ENCODE peak calls at places on chromosome X, in eight cellular contexts. One of them, this sample, is unnamed.

GRCh38 chrX:110282922-110283321 is 35.0 kb downstream of the AMMECR1 start:
- DNase-seq in GM23248: no peak
- DNase-seq in colonic mucosa: no peak
- DNase-seq in naive thymus-derived CD4-positive, alpha-beta T cell: no peak
- DNase-seq in H9: no peak
- DNase-seq in IMR-90: no peak
- DNase-seq in hepatocyte: no peak
- DNase-seq in Peyer's patch: no peak
- DNase-seq in this sample: no peak

GRCh38 chrX:74449937-74450330 is 28.6 kb downstream of the SLC16A2 start:
- DNase-seq in GM23248: peak; percentile 81
- DNase-seq in colonic mucosa: no peak
- DNase-seq in naive thymus-derived CD4-positive, alpha-beta T cell: no peak
- DNase-seq in H9: no peak
- DNase-seq in IMR-90: peak; percentile 68
- DNase-seq in hepatocyte: no peak
- DNase-seq in Peyer's patch: no peak
- DNase-seq in this sample: peak; percentile 29

GRCh38 chrX:131739823-131740222 is 195.9 kb downstream of the OR13H1 start:
- DNase-seq in GM23248: no peak
- DNase-seq in colonic mucosa: no peak
- DNase-seq in naive thymus-derived CD4-positive, alpha-beta T cell: no peak
- DNase-seq in H9: no peak
- DNase-seq in IMR-90: no peak
- DNase-seq in hepatocyte: no peak
- DNase-seq in Peyer's patch: no peak
- DNase-seq in this sample: no peak

GRCh38 chrX:3815896-3816664 is 102.6 kb upstream of the PRKX start:
- DNase-seq in GM23248: peak; percentile 54
- DNase-seq in colonic mucosa: peak; percentile 71
- DNase-seq in naive thymus-derived CD4-positive, alpha-beta T cell: peak; percentile 45
- DNase-seq in H9: peak; percentile 58
- DNase-seq in IMR-90: peak; percentile 12
- DNase-seq in hepatocyte: peak; percentile 65
- DNase-seq in Peyer's patch: peak; percentile 47
- DNase-seq in this sample: peak; percentile 58

GRCh38 chrX:113384628-113385027 is 544.0 kb upstream of the AMOT start:
- DNase-seq in GM23248: peak; percentile 85
- DNase-seq in colonic mucosa: no peak
- DNase-seq in naive thymus-derived CD4-positive, alpha-beta T cell: no peak
- DNase-seq in H9: no peak
- DNase-seq in IMR-90: peak; percentile 41
- DNase-seq in hepatocyte: peak; percentile 37
- DNase-seq in Peyer's patch: no peak
- DNase-seq in this sample: peak; percentile 88

GRCh38 chrX:47634871-47635575 is 5.3 kb upstream of the CFP start:
- DNase-seq in GM23248: no peak
- DNase-seq in colonic mucosa: no peak
- DNase-seq in naive thymus-derived CD4-positive, alpha-beta T cell: no peak
- DNase-seq in H9: no peak
- DNase-seq in IMR-90: no peak
- DNase-seq in hepatocyte: no peak
- DNase-seq in Peyer's patch: no peak
- DNase-seq in this sample: no peak

GRCh38 chrX:76850851-76851250 is 423.3 kb downstream of the MAGEE1 start:
- DNase-seq in GM23248: peak; percentile 0
- DNase-seq in colonic mucosa: no peak
- DNase-seq in naive thymus-derived CD4-positive, alpha-beta T cell: no peak
- DNase-seq in H9: peak; percentile 31
- DNase-seq in IMR-90: no peak
- DNase-seq in hepatocyte: no peak
- DNase-seq in Peyer's patch: no peak
- DNase-seq in this sample: no peak

GRCh38 chrX:149531599-149531998 is 9.2 kb upstream of the EOLA1 start:
- DNase-seq in GM23248: no peak
- DNase-seq in colonic mucosa: no peak
- DNase-seq in naive thymus-derived CD4-positive, alpha-beta T cell: no peak
- DNase-seq in H9: no peak
- DNase-seq in IMR-90: no peak
- DNase-seq in hepatocyte: no peak
- DNase-seq in Peyer's patch: no peak
- DNase-seq in this sample: no peak

GRCh38 chrX:110442631-110443030 is 84.0 kb downstream of the RTL9 start:
- DNase-seq in GM23248: peak; percentile 56
- DNase-seq in colonic mucosa: no peak
- DNase-seq in naive thymus-derived CD4-positive, alpha-beta T cell: no peak
- DNase-seq in H9: peak; percentile 71
- DNase-seq in IMR-90: peak; percentile 11
- DNase-seq in hepatocyte: peak; percentile 37
- DNase-seq in Peyer's patch: no peak
- DNase-seq in this sample: no peak

GRCh38 chrX:103688949-103689348 is 2.5 kb upstream of the MORF4L2 start:
- DNase-seq in GM23248: peak; percentile 66
- DNase-seq in colonic mucosa: no peak
- DNase-seq in naive thymus-derived CD4-positive, alpha-beta T cell: peak; percentile 32
- DNase-seq in H9: no peak
- DNase-seq in IMR-90: peak; percentile 44
- DNase-seq in hepatocyte: peak; percentile 78
- DNase-seq in Peyer's patch: no peak
- DNase-seq in this sample: peak; percentile 72

GRCh38 chrX:136310411-136310810 is 9.6 kb downstream of the ADGRG4 start:
- DNase-seq in GM23248: peak; percentile 51
- DNase-seq in colonic mucosa: no peak
- DNase-seq in naive thymus-derived CD4-positive, alpha-beta T cell: no peak
- DNase-seq in H9: no peak
- DNase-seq in IMR-90: peak; percentile 1
- DNase-seq in hepatocyte: no peak
- DNase-seq in Peyer's patch: no peak
- DNase-seq in this sample: no peak

GRCh38 chrX:74579597-74580209 is 34.7 kb downstream of the RLIM start:
- DNase-seq in GM23248: peak; percentile 38
- DNase-seq in colonic mucosa: no peak
- DNase-seq in naive thymus-derived CD4-positive, alpha-beta T cell: no peak
- DNase-seq in H9: no peak
- DNase-seq in IMR-90: peak; percentile 14
- DNase-seq in hepatocyte: no peak
- DNase-seq in Peyer's patch: no peak
- DNase-seq in this sample: peak; percentile 66

GRCh38 chrX:7586126-7586525 is 256.8 kb upstream of the VCX start:
- DNase-seq in GM23248: peak; percentile 62
- DNase-seq in colonic mucosa: no peak
- DNase-seq in naive thymus-derived CD4-positive, alpha-beta T cell: no peak
- DNase-seq in H9: no peak
- DNase-seq in IMR-90: peak; percentile 35
- DNase-seq in hepatocyte: peak; percentile 27
- DNase-seq in Peyer's patch: no peak
- DNase-seq in this sample: peak; percentile 64

GRCh38 chrX:70166601-70167590 is 10.4 kb upstream of the DGAT2L6 start:
- DNase-seq in GM23248: peak; percentile 75
- DNase-seq in colonic mucosa: no peak
- DNase-seq in naive thymus-derived CD4-positive, alpha-beta T cell: no peak
- DNase-seq in H9: no peak
- DNase-seq in IMR-90: peak; percentile 83
- DNase-seq in hepatocyte: no peak
- DNase-seq in Peyer's patch: no peak
- DNase-seq in this sample: peak; percentile 39

GRCh38 chrX:118975831-118976598 is 1.6 kb downstream of the LONRF3 start:
- DNase-seq in GM23248: peak; percentile 50
- DNase-seq in colonic mucosa: peak; percentile 65
- DNase-seq in naive thymus-derived CD4-positive, alpha-beta T cell: peak; percentile 24
- DNase-seq in H9: no peak
- DNase-seq in IMR-90: peak; percentile 3
- DNase-seq in hepatocyte: peak; percentile 80
- DNase-seq in Peyer's patch: peak; percentile 30
- DNase-seq in this sample: peak; percentile 46

GRCh38 chrX:15382809-15383208 is 1.4 kb downstream of the VEGFD start:
- DNase-seq in GM23248: no peak
- DNase-seq in colonic mucosa: no peak
- DNase-seq in naive thymus-derived CD4-positive, alpha-beta T cell: no peak
- DNase-seq in H9: no peak
- DNase-seq in IMR-90: no peak
- DNase-seq in hepatocyte: no peak
- DNase-seq in Peyer's patch: no peak
- DNase-seq in this sample: no peak

GRCh38 chrX:136835761-136836160 is 44.8 kb downstream of the RBMX start:
- DNase-seq in GM23248: no peak
- DNase-seq in colonic mucosa: no peak
- DNase-seq in naive thymus-derived CD4-positive, alpha-beta T cell: no peak
- DNase-seq in H9: no peak
- DNase-seq in IMR-90: no peak
- DNase-seq in hepatocyte: no peak
- DNase-seq in Peyer's patch: no peak
- DNase-seq in this sample: no peak

GRCh38 chrX:141989134-141989533 is 85.4 kb downstream of the MAGEC1 start:
- DNase-seq in GM23248: no peak
- DNase-seq in colonic mucosa: no peak
- DNase-seq in naive thymus-derived CD4-positive, alpha-beta T cell: no peak
- DNase-seq in H9: no peak
- DNase-seq in IMR-90: no peak
- DNase-seq in hepatocyte: no peak
- DNase-seq in Peyer's patch: no peak
- DNase-seq in this sample: no peak

GRCh38 chrX:68842781-68843581 is 14.2 kb downstream of the EFNB1 start:
- DNase-seq in GM23248: no peak
- DNase-seq in colonic mucosa: peak; percentile 64
- DNase-seq in naive thymus-derived CD4-positive, alpha-beta T cell: no peak
- DNase-seq in H9: no peak
- DNase-seq in IMR-90: peak; percentile 19
- DNase-seq in hepatocyte: no peak
- DNase-seq in Peyer's patch: no peak
- DNase-seq in this sample: peak; percentile 6

GRCh38 chrX:148537556-148538182 is 37.3 kb downstream of the AFF2 start:
- DNase-seq in GM23248: no peak
- DNase-seq in colonic mucosa: no peak
- DNase-seq in naive thymus-derived CD4-positive, alpha-beta T cell: no peak
- DNase-seq in H9: no peak
- DNase-seq in IMR-90: no peak
- DNase-seq in hepatocyte: no peak
- DNase-seq in Peyer's patch: no peak
- DNase-seq in this sample: no peak

DNA sequence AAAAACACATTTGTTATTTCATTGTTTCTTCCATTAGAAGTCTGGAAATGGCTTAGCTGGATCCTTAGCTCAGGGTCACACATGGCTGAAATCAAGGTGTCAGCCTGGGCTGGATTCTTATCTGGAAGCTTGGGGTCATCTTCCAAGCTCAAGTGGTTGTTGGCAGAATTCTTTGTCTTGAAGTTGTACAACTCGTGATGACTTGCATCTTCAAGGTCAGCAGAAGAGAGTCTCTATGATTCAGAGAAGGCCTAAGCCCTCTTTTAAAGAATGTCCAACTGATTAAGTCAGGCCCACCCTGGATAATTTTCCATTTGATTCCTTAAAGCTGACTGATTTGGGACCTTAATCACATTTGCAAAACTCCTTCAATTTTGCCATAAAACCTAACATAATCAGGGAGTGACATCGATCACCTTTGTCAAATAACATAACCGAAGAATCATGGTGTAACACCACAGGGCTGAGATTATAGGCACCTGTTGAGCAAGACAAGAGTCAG is 22.1 kb downstream of the TMSB4X start:
- DNase-seq in GM23248: no peak
- DNase-seq in colonic mucosa: no peak
- DNase-seq in naive thymus-derived CD4-positive, alpha-beta T cell: no peak
- DNase-seq in H9: no peak
- DNase-seq in IMR-90: no peak
- DNase-seq in hepatocyte: no peak
- DNase-seq in Peyer's patch: no peak
- DNase-seq in this sample: no peak
- H3K4me1 ChIP-seq in GM23248: no peaks in the 10 kb centered on the region
- H3K4me1 ChIP-seq in colonic mucosa: no peaks in the 10 kb centered on the region
- H3K4me1 ChIP-seq in naive thymus-derived CD4-positive, alpha-beta T cell: peaks cover 50% of the 10 kb centered on the region
- H3K4me1 ChIP-seq in H9: peaks cover 2% of the 10 kb centered on the region
- H3K4me1 ChIP-seq in IMR-90: no peaks in the 10 kb centered on the region
- H3K4me1 ChIP-seq in hepatocyte: peaks cover 54% of the 10 kb centered on the region
- H3K4me1 ChIP-seq in Peyer's patch: peaks cover 17% of the 10 kb centered on the region
- H3K4me1 ChIP-seq in this sample: peaks cover 4% of the 10 kb centered on the region

DNA sequence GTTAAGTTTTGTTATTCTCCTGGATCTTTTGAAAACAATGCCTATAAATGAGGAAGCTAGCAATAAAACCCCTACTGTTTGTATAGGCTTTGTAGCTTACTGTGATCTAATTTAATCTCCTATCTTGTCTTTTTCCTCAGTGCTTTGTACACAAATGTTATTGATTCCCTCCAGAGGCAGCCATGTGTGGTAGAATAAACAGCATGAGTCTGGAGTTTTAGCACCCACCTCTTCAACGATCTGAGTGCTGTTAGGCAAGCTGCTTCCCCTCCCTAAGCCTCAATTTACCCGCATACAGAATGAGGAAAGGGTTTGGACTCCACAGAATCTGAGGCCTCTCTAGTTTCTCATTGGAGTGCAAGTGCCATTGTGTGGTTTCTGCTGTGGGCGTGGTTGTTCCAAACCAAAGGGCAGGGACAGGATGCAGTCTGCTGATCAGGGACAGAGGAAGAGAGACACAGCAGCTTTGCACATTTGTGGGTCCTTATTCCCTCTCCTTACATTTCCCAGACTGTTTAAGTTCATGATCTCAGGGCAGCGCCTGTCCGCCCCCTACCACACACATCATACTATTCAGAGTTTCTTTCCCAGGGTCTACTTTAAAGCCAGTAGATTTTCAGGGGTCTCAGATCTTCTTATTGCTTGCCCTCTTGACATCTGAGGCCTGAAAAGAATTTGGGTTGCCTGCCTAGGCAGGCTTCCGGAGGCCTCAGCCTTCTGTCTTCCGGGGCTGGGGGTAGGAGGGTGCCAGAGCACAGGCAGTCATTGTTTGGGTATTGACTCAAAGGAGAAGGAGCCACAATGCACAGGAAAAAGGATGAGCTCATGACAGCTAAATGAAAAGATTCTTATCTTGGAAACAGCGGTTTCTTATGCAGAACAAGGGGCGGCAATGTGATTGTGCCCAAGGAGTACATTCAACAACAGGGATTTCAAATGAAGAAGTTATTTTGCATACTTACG is 114.9 kb upstream of the TEX13D start:
- DNase-seq in GM23248: peak; percentile 57
- DNase-seq in colonic mucosa: no peak
- DNase-seq in naive thymus-derived CD4-positive, alpha-beta T cell: peak; percentile 80
- DNase-seq in H9: peak; percentile 52
- DNase-seq in IMR-90: no peak
- DNase-seq in hepatocyte: no peak
- DNase-seq in Peyer's patch: peak; percentile 70
- DNase-seq in this sample: no peak
- H3K4me1 ChIP-seq in GM23248: peaks cover 11% of the 10 kb centered on the region
- H3K4me1 ChIP-seq in colonic mucosa: no peaks in the 10 kb centered on the region
- H3K4me1 ChIP-seq in naive thymus-derived CD4-positive, alpha-beta T cell: peaks cover 52% of the 10 kb centered on the region
- H3K4me1 ChIP-seq in H9: peaks cover 9% of the 10 kb centered on the region
- H3K4me1 ChIP-seq in IMR-90: no peaks in the 10 kb centered on the region
- H3K4me1 ChIP-seq in hepatocyte: no peaks in the 10 kb centered on the region
- H3K4me1 ChIP-seq in Peyer's patch: no peaks in the 10 kb centered on the region
- H3K4me1 ChIP-seq in this sample: peaks cover 2% of the 10 kb centered on the region

GRCh38 chrX:10612215-10612614 is 8.2 kb downstream of the MID1 start:
- DNase-seq in GM23248: peak; percentile 69
- DNase-seq in colonic mucosa: no peak
- DNase-seq in naive thymus-derived CD4-positive, alpha-beta T cell: no peak
- DNase-seq in H9: no peak
- DNase-seq in IMR-90: peak; percentile 84
- DNase-seq in hepatocyte: no peak
- DNase-seq in Peyer's patch: no peak
- DNase-seq in this sample: peak; percentile 50
- H3K4me1 ChIP-seq in GM23248: peaks cover 33% of the 10 kb centered on the region
- H3K4me1 ChIP-seq in colonic mucosa: no peaks in the 10 kb centered on the region
- H3K4me1 ChIP-seq in naive thymus-derived CD4-positive, alpha-beta T cell: no peaks in the 10 kb centered on the region
- H3K4me1 ChIP-seq in H9: peaks cover 8% of the 10 kb centered on the region
- H3K4me1 ChIP-seq in IMR-90: peaks cover 7% of the 10 kb centered on the region
- H3K4me1 ChIP-seq in hepatocyte: peaks cover 11% of the 10 kb centered on the region
- H3K4me1 ChIP-seq in Peyer's patch: no peaks in the 10 kb centered on the region
- H3K4me1 ChIP-seq in this sample: peaks cover 41% of the 10 kb centered on the region

GRCh38 chrX:154541589-154541895 is 5.1 kb downstream of the G6PD start:
- DNase-seq in GM23248: no peak
- DNase-seq in colonic mucosa: no peak
- DNase-seq in naive thymus-derived CD4-positive, alpha-beta T cell: no peak
- DNase-seq in H9: no peak
- DNase-seq in IMR-90: peak; percentile 13
- DNase-seq in hepatocyte: no peak
- DNase-seq in Peyer's patch: no peak
- DNase-seq in this sample: no peak
- H3K4me1 ChIP-seq in GM23248: peaks cover 15% of the 10 kb centered on the region
- H3K4me1 ChIP-seq in colonic mucosa: no peaks in the 10 kb centered on the region
- H3K4me1 ChIP-seq in naive thymus-derived CD4-positive, alpha-beta T cell: peaks cover 36% of the 10 kb centered on the region
- H3K4me1 ChIP-seq in H9: no peaks in the 10 kb centered on the region
- H3K4me1 ChIP-seq in IMR-90: peaks cover 23% of the 10 kb centered on the region
- H3K4me1 ChIP-seq in hepatocyte: peaks cover 13% of the 10 kb centered on the region
- H3K4me1 ChIP-seq in Peyer's patch: no peaks in the 10 kb centered on the region
- H3K4me1 ChIP-seq in this sample: peaks cover 43% of the 10 kb centered on the region